ENCODE peak calls at places on chromosomes 5 and 9, in five cellular contexts. R, D, N, L and O are unnamed samples.

GRCh38 chr9:99824378-99825157 is 2.9 kb downstream of the NR4A3 start:
- DNase-seq in R (peak), D (peak), N (peak), L (peak), O (peak)

GRCh38 chr5:59322058-59322457 is 571.5 kb downstream of the PDE4D start:
- DNase-seq in R (no peak), D (no peak), N (no peak), L (no peak), O (no peak)

GRCh38 chr9:128201441-128202369 is 1.5 kb upstream of the DNM1 start:
- DNase-seq in R (no peak), D (no peak), N (no peak), L (no peak), O (no peak)

GRCh38 chr9:34403554-34404380 is 27.1 kb upstream of the MYORG start:
- DNase-seq in R (no peak), D (peak), N (peak), L (peak), O (peak)

GRCh38 chr9:134064711-134065110 is 3.1 kb downstream of the BRD3 start:
- DNase-seq in R (peak), D (no peak), N (no peak), L (no peak), O (peak)

GRCh38 chr9:131697097-131697496 is 42.8 kb downstream of the RAPGEF1 start:
- DNase-seq in R (peak), D (peak), N (peak), L (no peak), O (no peak)

GRCh38 chr5:135108992-135109391 is 75.0 kb upstream of the PITX1 start:
- DNase-seq in R (no peak), D (no peak), N (no peak), L (no peak), O (no peak)

GRCh38 chr9:5764130-5764868 is 68.6 kb downstream of the ERMP1 start:
- DNase-seq in R (no peak), D (no peak), N (no peak), L (no peak), O (no peak)

GRCh38 chr9:33393581-33393980 is 8.8 kb downstream of the AQP7 start:
- DNase-seq in R (no peak), D (no peak), N (no peak), L (no peak), O (no peak)

GRCh38 chr5:114237766-114238165 is 124.1 kb upstream of the KCNN2 start:
- DNase-seq in R (no peak), D (no peak), N (peak), L (no peak), O (no peak)

GRCh38 chr5:147822686-147823491 is 8.6 kb downstream of the SPINK1 start:
- DNase-seq in R (no peak), D (peak), N (peak), L (no peak), O (no peak)

GRCh38 chr5:156477196-156477595 is 150.2 kb downstream of the SGCD start:
- DNase-seq in R (no peak), D (no peak), N (no peak), L (no peak), O (no peak)

GRCh38 chr5:156479864-156480263 is 152.9 kb downstream of the SGCD start:
- DNase-seq in R (no peak), D (no peak), N (peak), L (no peak), O (no peak)

GRCh38 chr5:156481741-156482140 is 154.8 kb downstream of the SGCD start:
- DNase-seq in R (no peak), D (no peak), N (no peak), L (no peak), O (no peak)

GRCh38 chr5:156486394-156487238 is 159.7 kb downstream of the SGCD start:
- DNase-seq in R (no peak), D (no peak), N (no peak), L (no peak), O (no peak)

DNA sequence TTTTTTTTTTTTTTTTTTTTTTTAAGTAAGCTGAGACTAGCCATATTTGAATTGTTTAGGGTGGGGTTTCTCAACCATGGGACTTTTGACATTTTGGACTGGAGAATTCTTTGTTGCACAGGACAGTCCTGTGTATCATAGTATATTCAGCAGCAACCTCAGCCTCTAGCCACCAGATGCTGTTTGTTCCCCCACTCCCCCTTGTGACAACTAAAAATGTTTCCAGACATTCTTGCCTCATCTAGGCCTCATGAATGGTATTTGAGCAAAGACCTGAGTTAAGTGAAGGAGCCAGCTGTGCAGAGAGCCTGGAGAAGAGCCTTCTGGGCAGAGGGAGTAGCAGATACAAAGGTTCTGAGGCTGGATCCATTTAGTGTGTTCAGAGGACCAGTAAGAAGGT is 155.9 kb downstream of the SGCD start:
- DNase-seq in R (no peak), D (no peak), N (no peak), L (no peak), O (no peak)
- TF ChIP-seq CTCF in R (no peak), D (no peak), N (no peak), L (no peak), O (no peak)

DNA sequence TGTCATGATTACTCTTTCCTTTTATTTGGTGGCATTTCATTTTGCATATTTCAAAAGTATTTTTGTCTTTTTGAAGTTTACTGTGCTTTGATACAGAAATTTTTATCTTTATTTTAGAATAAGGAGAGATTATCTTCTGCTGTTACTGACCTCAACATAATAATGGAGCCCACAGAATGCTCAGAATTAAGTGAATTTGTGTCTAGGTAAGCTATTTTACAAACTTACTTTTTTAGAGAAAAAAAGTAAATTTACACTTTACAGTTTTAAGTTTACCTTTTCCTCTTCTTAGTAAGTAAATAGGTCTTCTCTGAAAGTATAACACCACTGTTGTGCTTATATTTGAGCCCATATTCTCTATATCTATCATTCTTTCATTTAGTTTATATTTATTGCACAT is 19.8 kb downstream of the CENPP start:
- DNase-seq in R (no peak), D (no peak), N (no peak), L (no peak), O (no peak)
- TF ChIP-seq CTCF in R (no peak), D (no peak), N (no peak), L (no peak), O (no peak)

GRCh38 chr5:72480836-72481235 is 26.4 kb downstream of the ZNF366 start:
- DNase-seq in R (no peak), D (no peak), N (no peak), L (no peak), O (no peak)
- TF ChIP-seq CTCF in R (no peak), D (no peak), N (no peak), L (no peak), O (no peak)

DNA sequence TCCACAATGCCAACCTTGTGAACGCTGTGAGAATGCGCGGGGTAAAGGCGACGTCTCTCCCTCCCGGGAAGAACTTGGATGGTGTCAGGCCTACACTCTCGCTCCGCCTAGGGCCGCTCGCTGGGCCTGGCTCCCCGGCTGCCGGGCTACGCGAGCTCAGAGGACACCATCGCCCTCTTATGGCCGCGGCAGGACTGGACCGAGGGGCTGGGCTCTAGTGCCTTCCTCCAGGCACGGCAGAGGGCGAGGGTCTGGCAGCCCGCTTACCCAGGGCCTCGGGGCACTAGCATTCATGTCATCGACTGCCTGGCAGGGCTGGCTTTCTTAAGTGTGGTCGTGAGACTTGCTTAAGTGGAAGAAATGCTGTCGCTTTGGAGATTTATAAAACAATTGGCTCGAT is 1.2 kb upstream of the EXOSC2 start:
- DNase-seq in R (peak), D (peak), N (no peak), L (no peak), O (no peak)
- TF ChIP-seq CTCF in R (no peak), D (peak), N (no peak), L (no peak), O (no peak)

GRCh38 chr9:126397056-126397455 is 70.4 kb downstream of the MVB12B start:
- DNase-seq in R (no peak), D (no peak), N (no peak), L (no peak), O (no peak)
- TF ChIP-seq CTCF in R (no peak), D (no peak), N (no peak), L (peak), O (no peak)

GRCh38 chr9:306907-307306 is 92.2 kb downstream of the DOCK8 start:
- DNase-seq in R (no peak), D (no peak), N (no peak), L (no peak), O (no peak)
- TF ChIP-seq CTCF in R (no peak), D (no peak), N (no peak), L (no peak), O (peak)